ENCODE peak calls at places on chromosomes 16 and 17, in eight cellular contexts. I is HepG2, N is A549, Q is HCT116, Y is SK-N-SH, F is GM12878, T is K562, M is Panc1. U is an unnamed sample.
A peak's percentile ranks its signal among the peaks of the same experiment; 100 is the strongest.

GRCh38 chr17:33039874-33040273 is 48.2 kb downstream of the SPACA3 start:
- DNase-seq in Y (no peak), M (no peak), F (no peak), I (no peak), Q (no peak), N (peak; percentile 50), T (no peak), U (no peak)

GRCh38 chr16:11303405-11304138 is 22.4 kb upstream of the PRM1 start:
- DNase-seq in Y (peak; percentile 85), N (no peak), F (no peak), M (no peak), Q (no peak), T (peak; percentile 23), I (no peak), U (no peak)

GRCh38 chr17:4276514-4276913 is 12.7 kb upstream of the ANKFY1 start:
- DNase-seq in T (no peak), M (no peak), Y (no peak), N (no peak), I (no peak), F (no peak), Q (no peak), U (peak; percentile 30)

GRCh38 chr17:51767287-51767686 is 391.2 kb downstream of the CA10 start:
- DNase-seq in T (no peak), Y (no peak), Q (no peak), I (no peak), M (no peak), N (no peak), F (no peak), U (no peak)

GRCh38 chr16:66520406-66521194 is 29.3 kb downstream of the TK2 start:
- DNase-seq in Y (no peak), F (no peak), N (no peak), M (no peak), I (no peak), T (no peak), Q (no peak), U (no peak)

GRCh38 chr16:88730632-88731607 is 24.6 kb downstream of the CTU2 start:
- DNase-seq in N (no peak), Q (no peak), Y (peak; percentile 90), M (no peak), I (no peak), F (no peak), T (no peak), U (no peak)

GRCh38 chr17:66508896-66509843 is 206.8 kb downstream of the PRKCA start:
- DNase-seq in T (peak; percentile 58), I (no peak), N (peak; percentile 97), F (no peak), Q (peak; percentile 90), M (peak; percentile 60), Y (no peak), U (no peak)

GRCh38 chr17:68248886-68249872 is 1.3 kb downstream of the AMZ2 start:
- DNase-seq in N (no peak), I (no peak), F (no peak), Y (no peak), Q (no peak), T (peak; percentile 18), M (no peak), U (no peak)

GRCh38 chr17:41528959-41529353 is 848 bp upstream of the KRT19 start:
- DNase-seq in I (no peak), Q (no peak), T (no peak), F (no peak), Y (no peak), N (no peak), M (no peak), U (peak; percentile 38)

GRCh38 chr16:2056077-2056476 is 8.3 kb downstream of the TSC2 start:
- DNase-seq in T (peak; percentile 15), Q (no peak), Y (no peak), F (no peak), M (no peak), I (peak; percentile 38), N (peak; percentile 54), U (no peak)

GRCh38 chr16:56987692-56988091 is 1.7 kb upstream of the NLRC5 start:
- DNase-seq in N (no peak), F (no peak), Q (no peak), M (no peak), T (no peak), Y (no peak), I (no peak), U (no peak)

GRCh38 chr16:56988948-56989945 is at the start of gene NLRC5:
- DNase-seq in N (peak; percentile 62), I (peak; percentile 52), Y (peak; percentile 91), Q (peak; percentile 22), T (no peak), M (no peak), F (no peak), U (peak; percentile 84)

GRCh38 chr16:56989988-56990387 is 631 bp downstream of the NLRC5 start:
- DNase-seq in I (no peak), T (no peak), N (no peak), Y (no peak), M (no peak), F (no peak), Q (no peak), U (no peak)

GRCh38 chr16:56986361-56986760 is 3.0 kb upstream of the NLRC5 start:
- DNase-seq in F (no peak), I (no peak), N (no peak), Q (no peak), M (no peak), Y (no peak), T (no peak), U (no peak)

GRCh38 chr16:56988161-56988947 is 1.0 kb upstream of the NLRC5 start:
- DNase-seq in M (no peak), T (no peak), F (no peak), N (no peak), Y (no peak), Q (no peak), I (no peak), U (no peak)
- TF ChIP-seq REST in M (no peak), T (no peak), F (no peak), N (no peak), Y (no peak), Q (no peak), I (no peak), U (no peak)

GRCh38 chr16:84613408-84614071 is 4.3 kb downstream of the COTL1 start:
- DNase-seq in T (no peak), F (no peak), N (no peak), M (no peak), Q (no peak), I (no peak), Y (no peak), U (no peak)

GRCh38 chr16:84610385-84610784 is 7.5 kb downstream of the COTL1 start:
- DNase-seq in N (peak; percentile 51), T (no peak), M (no peak), F (no peak), Q (no peak), Y (no peak), I (no peak), U (no peak)

GRCh38 chr16:84614075-84614474 is 3.8 kb downstream of the COTL1 start:
- DNase-seq in M (no peak), Q (no peak), T (no peak), I (no peak), Y (no peak), F (no peak), N (no peak), U (no peak)

GRCh38 chr16:84611041-84611440 is 6.8 kb downstream of the COTL1 start:
- DNase-seq in T (no peak), F (no peak), Q (no peak), N (no peak), M (no peak), Y (peak; percentile 59), I (no peak), U (no peak)

DNA sequence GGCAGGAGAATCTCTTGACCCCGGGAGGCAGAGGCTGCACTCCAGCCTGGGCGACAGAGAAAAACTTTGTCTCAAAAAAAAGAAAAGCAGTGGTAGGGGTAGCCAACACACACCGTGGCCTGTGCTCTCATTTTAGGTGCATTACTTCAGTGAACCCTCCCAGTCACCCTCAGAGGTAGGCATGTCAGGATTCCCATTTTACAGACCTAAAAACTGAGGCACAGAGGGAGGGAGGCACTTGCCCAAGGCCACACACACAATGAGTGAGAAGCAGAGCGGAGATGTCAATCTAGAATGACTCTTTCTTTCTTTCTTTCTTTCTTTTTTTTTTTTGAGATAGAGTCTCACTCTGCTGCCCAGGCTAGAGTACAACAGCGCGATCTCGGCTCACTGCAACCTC is 5.2 kb downstream of the COTL1 start:
- DNase-seq in Y (no peak), M (no peak), F (no peak), N (no peak), I (no peak), Q (no peak), T (no peak), U (no peak)
- H3K4me1 ChIP-seq in Y (peaks cover 23% of the 10 kb centered on the region), M (peaks cover 26% of the 10 kb centered on the region), F (peaks cover 40% of the 10 kb centered on the region), N (peaks cover 28% of the 10 kb centered on the region), I (peaks cover 20% of the 10 kb centered on the region), Q (peaks cover 5% of the 10 kb centered on the region), T (peaks cover 28% of the 10 kb centered on the region), U (peaks cover 7% of the 10 kb centered on the region)

DNA sequence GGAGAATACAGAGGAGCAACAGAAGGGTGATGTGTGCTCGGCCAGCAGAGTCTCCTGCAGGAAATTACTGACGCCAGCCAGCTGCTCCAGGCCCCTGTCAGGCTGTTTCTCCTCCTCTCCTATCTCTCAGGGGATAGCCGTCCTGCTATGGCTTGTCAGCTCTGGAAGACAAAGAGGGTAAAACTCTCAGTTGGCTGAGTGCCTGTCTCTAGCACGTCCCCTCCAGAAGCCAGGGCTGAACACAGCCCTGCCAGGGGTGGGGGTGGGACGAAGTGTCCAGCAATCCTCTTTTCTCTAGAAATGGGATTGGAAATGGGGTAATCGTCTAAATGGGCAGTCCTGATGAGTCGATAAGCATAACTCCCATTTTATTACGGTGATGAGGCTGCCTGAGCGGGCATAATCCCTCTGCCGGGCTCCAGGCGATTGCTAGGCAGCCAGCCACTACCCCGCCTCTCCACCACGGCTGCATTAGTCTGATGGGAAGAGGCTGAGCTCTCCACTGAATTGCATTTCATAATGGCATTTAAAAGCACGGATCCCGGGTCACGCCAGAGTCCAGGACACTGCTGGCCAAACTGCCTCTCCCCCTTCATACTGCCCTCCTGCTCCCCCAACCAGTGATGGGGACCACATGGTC is 89.0 kb upstream of the GNAO1 start:
- DNase-seq in Q (no peak), N (no peak), M (no peak), Y (peak; percentile 80), I (no peak), T (no peak), F (no peak), U (peak; percentile 11)
- TF ChIP-seq REST in Q (no peak), N (no peak), M (no peak), Y (no peak), I (no peak), T (no peak), F (no peak), U (no peak)

GRCh38 chr16:85580684-85581083 is 32.4 kb upstream of the GSE1 start:
- DNase-seq in N (no peak), Y (no peak), M (no peak), T (no peak), I (no peak), F (no peak), Q (no peak), U (no peak)

GRCh38 chr16:85578599-85578948 is 34.5 kb upstream of the GSE1 start:
- DNase-seq in M (no peak), T (no peak), I (no peak), F (no peak), N (no peak), Q (no peak), Y (no peak), U (peak; percentile 46)

GRCh38 chr16:85579199-85579598 is 33.9 kb upstream of the GSE1 start:
- DNase-seq in I (no peak), Y (no peak), T (no peak), M (no peak), Q (no peak), F (no peak), N (no peak), U (peak; percentile 92)

GRCh38 chr16:85577899-85578598 is 35.1 kb upstream of the GSE1 start:
- DNase-seq in F (no peak), Q (no peak), T (no peak), I (no peak), M (no peak), N (no peak), Y (no peak), U (no peak)

GRCh38 chr16:85579883-85580607 is 33.1 kb upstream of the GSE1 start:
- DNase-seq in Y (no peak), Q (no peak), N (no peak), M (no peak), T (no peak), F (no peak), I (no peak), U (no peak)
- H3K4me1 ChIP-seq in Y (peaks cover 32% of the 10 kb centered on the region), Q (peaks cover 7% of the 10 kb centered on the region), N (no peaks in the 10 kb centered on the region), M (peaks cover 70% of the 10 kb centered on the region), T (peaks cover 81% of the 10 kb centered on the region), F (no peaks in the 10 kb centered on the region), I (peaks cover 18% of the 10 kb centered on the region), U (peaks cover 90% of the 10 kb centered on the region)